ENCODE peak calls at places on chromosomes 4 and X, in nine cellular contexts. R is activated B cell treated with CpG ODN at 0.5 μM for 24 hours; V is GM18507; H is NCI-H1105 treated with DMSO at 0.1 percent for 48 hours; E is right lobe of liver; P is stimulated activated CD8-positive, alpha-beta memory T cell treated with anti-CD3 and anti-CD28 coated beads, Interleukin-7, amount 100 ng/mL, for 1 hour; D is foreskin fibroblast; J is H9; G is GM04504. Y is an unnamed sample.

GRCh38 chrX:32530802-32531403 is 680.4 kb downstream of the DMD start:
- DNase-seq in R (no peak), V (no peak), H (peak), E (no peak), P (no peak), D (peak), J (no peak), G (peak), Y (peak)

GRCh38 chr4:143407475-143407874 is 70.8 kb downstream of the GAB1 start:
- DNase-seq in R (no peak), V (no peak), H (no peak), E (no peak), P (no peak), D (no peak), J (no peak), G (no peak), Y (no peak)

GRCh38 chrX:107753186-107753585 is 22.4 kb downstream of the TSC22D3 start:
- DNase-seq in R (no peak), V (no peak), H (no peak), E (no peak), P (no peak), D (no peak), J (no peak), G (no peak), Y (no peak)

GRCh38 chr4:144710526-144710912 is 64.6 kb downstream of the HHIP start:
- DNase-seq in R (no peak), V (no peak), H (no peak), E (no peak), P (no peak), D (peak), J (no peak), G (no peak), Y (peak)

GRCh38 chr4:176230827-176231226 is 35.4 kb upstream of the SPATA4 start:
- DNase-seq in R (no peak), V (no peak), H (no peak), E (no peak), P (no peak), D (no peak), J (no peak), G (no peak), Y (no peak)

GRCh38 chrX:97931586-97931985 is 1047.9 kb downstream of the RPA4 start:
- DNase-seq in R (no peak), V (no peak), H (no peak), E (no peak), P (no peak), D (no peak), J (no peak), G (no peak), Y (no peak)

GRCh38 chrX:3666975-3667374 is 46.5 kb downstream of the PRKX start:
- DNase-seq in R (no peak), V (no peak), H (no peak), E (no peak), P (no peak), D (no peak), J (no peak), G (no peak), Y (no peak)

GRCh38 chrX:147935156-147935758 is 23.5 kb downstream of the FMR1 start:
- DNase-seq in R (no peak), V (no peak), H (no peak), E (no peak), P (no peak), D (no peak), J (no peak), G (no peak), Y (no peak)

GRCh38 chr4:99679204-99679603 is 21.6 kb upstream of the C4orf54 start:
- DNase-seq in R (no peak), V (no peak), H (peak), E (peak), P (no peak), D (no peak), J (no peak), G (no peak), Y (no peak)

GRCh38 chr4:158801066-158801465 is 32.2 kb downstream of the FNIP2 start:
- DNase-seq in R (no peak), V (no peak), H (no peak), E (no peak), P (no peak), D (no peak), J (no peak), G (no peak), Y (no peak)

GRCh38 chrX:55011294-55011693 is 11.1 kb downstream of the APEX2 start:
- DNase-seq in R (no peak), V (no peak), H (no peak), E (no peak), P (no peak), D (peak), J (no peak), G (no peak), Y (no peak)

GRCh38 chr4:7630559-7631287 is 196.0 kb upstream of the PSAPL1 start:
- DNase-seq in R (no peak), V (no peak), H (peak), E (peak), P (no peak), D (peak), J (no peak), G (peak), Y (peak)

GRCh38 chr4:39947415-39947814 is 30.3 kb downstream of the PDS5A start:
- DNase-seq in R (no peak), V (no peak), H (no peak), E (no peak), P (no peak), D (no peak), J (no peak), G (no peak), Y (no peak)

GRCh38 chrX:70577442-70577841 is 132.8 kb downstream of the DLG3 start:
- DNase-seq in R (no peak), V (no peak), H (no peak), E (no peak), P (no peak), D (no peak), J (no peak), G (no peak), Y (no peak)

GRCh38 chr4:116877069-116877468 is 208.3 kb downstream of the TRAM1L1 start:
- DNase-seq in R (no peak), V (no peak), H (no peak), E (no peak), P (no peak), D (no peak), J (no peak), G (no peak), Y (no peak)

GRCh38 chrX:8987672-8988250 is 46.2 kb downstream of the FAM9B start:
- DNase-seq in R (no peak), V (no peak), H (no peak), E (no peak), P (no peak), D (no peak), J (no peak), G (no peak), Y (no peak)

GRCh38 chr4:1008840-1009646 is 2.4 kb upstream of the FGFRL1 start:
- DNase-seq in R (peak), V (no peak), H (no peak), E (peak), P (no peak), D (peak), J (peak), G (no peak), Y (no peak)

GRCh38 chr4:153111426-153112070 is 92.7 kb upstream of the TRIM2 start:
- DNase-seq in R (no peak), V (no peak), H (no peak), E (no peak), P (no peak), D (no peak), J (no peak), G (no peak), Y (no peak)

GRCh38 chr4:145820407-145820806 is 118.2 kb downstream of the ZNF827 start:
- DNase-seq in R (no peak), V (no peak), H (no peak), E (no peak), P (no peak), D (no peak), J (no peak), G (no peak), Y (no peak)

GRCh38 chr4:23333946-23334878 is 555.6 kb downstream of the PPARGC1A start:
- DNase-seq in R (no peak), V (no peak), H (peak), E (no peak), P (no peak), D (peak), J (peak), G (peak), Y (no peak)

GRCh38 chrX:39574178-39574577 is 523.6 kb downstream of the BCOR start:
- DNase-seq in R (no peak), V (no peak), H (peak), E (no peak), P (no peak), D (no peak), J (no peak), G (no peak), Y (no peak)

GRCh38 chr4:139552506-139552905 is 3.5 kb downstream of the SETD7 start:
- DNase-seq in R (no peak), V (no peak), H (no peak), E (no peak), P (no peak), D (peak), J (no peak), G (no peak), Y (no peak)

GRCh38 chr4:184762100-184762499 is 28.2 kb upstream of the CENPU start:
- DNase-seq in R (no peak), V (peak), H (no peak), E (no peak), P (no peak), D (no peak), J (no peak), G (no peak), Y (no peak)

GRCh38 chr4:163523791-163524365 is 29.4 kb downstream of the TMA16 start:
- DNase-seq in R (no peak), V (no peak), H (no peak), E (no peak), P (no peak), D (no peak), J (no peak), G (no peak), Y (no peak)

GRCh38 chr4:149572711-149573110 is 242.9 kb downstream of the IQCM start:
- DNase-seq in R (no peak), V (no peak), H (no peak), E (no peak), P (no peak), D (no peak), J (no peak), G (no peak), Y (no peak)